ENCODE peak calls at places on chromosome 3, in ten cellular contexts. One of them, this sample, is unnamed.

GRCh38 chr3:82080261-82080660 is 318.8 kb upstream of the GBE1 start:
- DNase-seq in GM23338: no peak
- DNase-seq in transverse colon: no peak
- DNase-seq in K562: no peak
- DNase-seq in Panc1: no peak
- DNase-seq in suprapubic skin: no peak
- DNase-seq in sigmoid colon: no peak
- DNase-seq in stomach: no peak
- DNase-seq in HCT116: no peak
- DNase-seq in breast epithelium: no peak
- DNase-seq in this sample: no peak

GRCh38 chr3:61574854-61575253 is 13.5 kb downstream of the PTPRG start:
- DNase-seq in K562: no peak
- DNase-seq in GM23338: no peak
- DNase-seq in stomach: no peak
- DNase-seq in transverse colon: no peak
- DNase-seq in Panc1: no peak
- DNase-seq in HCT116: no peak
- DNase-seq in suprapubic skin: no peak
- DNase-seq in breast epithelium: no peak
- DNase-seq in sigmoid colon: no peak
- DNase-seq in this sample: peak

GRCh38 chr3:115052906-115053305 is 94.2 kb downstream of the ZBTB20 start:
- DNase-seq in sigmoid colon: no peak
- DNase-seq in transverse colon: no peak
- DNase-seq in stomach: no peak
- DNase-seq in GM23338: no peak
- DNase-seq in breast epithelium: no peak
- DNase-seq in suprapubic skin: no peak
- DNase-seq in HCT116: no peak
- DNase-seq in K562: no peak
- DNase-seq in Panc1: no peak
- DNase-seq in this sample: no peak

GRCh38 chr3:157572559-157573270 is 69.5 kb upstream of the VEPH1 start:
- DNase-seq in Panc1: peak
- DNase-seq in HCT116: peak
- DNase-seq in K562: peak
- DNase-seq in stomach: no peak
- DNase-seq in breast epithelium: no peak
- DNase-seq in sigmoid colon: no peak
- DNase-seq in transverse colon: peak
- DNase-seq in GM23338: peak
- DNase-seq in suprapubic skin: no peak
- DNase-seq in this sample: no peak

GRCh38 chr3:54278960-54279359 is 156.6 kb downstream of the CACNA2D3 start:
- DNase-seq in stomach: no peak
- DNase-seq in Panc1: no peak
- DNase-seq in HCT116: peak
- DNase-seq in transverse colon: no peak
- DNase-seq in GM23338: peak
- DNase-seq in sigmoid colon: no peak
- DNase-seq in suprapubic skin: no peak
- DNase-seq in breast epithelium: no peak
- DNase-seq in K562: no peak
- DNase-seq in this sample: no peak

GRCh38 chr3:127819086-127819485 is 3.2 kb downstream of the MGLL start:
- DNase-seq in Panc1: no peak
- DNase-seq in sigmoid colon: no peak
- DNase-seq in suprapubic skin: no peak
- DNase-seq in stomach: no peak
- DNase-seq in HCT116: no peak
- DNase-seq in GM23338: no peak
- DNase-seq in K562: no peak
- DNase-seq in breast epithelium: no peak
- DNase-seq in transverse colon: no peak
- DNase-seq in this sample: peak

GRCh38 chr3:44974406-44974805 is 1.6 kb downstream of the ZDHHC3 start:
- DNase-seq in K562: no peak
- DNase-seq in stomach: peak
- DNase-seq in GM23338: no peak
- DNase-seq in Panc1: no peak
- DNase-seq in suprapubic skin: no peak
- DNase-seq in sigmoid colon: no peak
- DNase-seq in HCT116: no peak
- DNase-seq in transverse colon: peak
- DNase-seq in breast epithelium: no peak
- DNase-seq in this sample: no peak

GRCh38 chr3:9087831-9088413 is 124.7 kb upstream of the RAD18 start:
- DNase-seq in transverse colon: no peak
- DNase-seq in stomach: no peak
- DNase-seq in Panc1: no peak
- DNase-seq in breast epithelium: no peak
- DNase-seq in K562: no peak
- DNase-seq in HCT116: no peak
- DNase-seq in sigmoid colon: no peak
- DNase-seq in suprapubic skin: no peak
- DNase-seq in GM23338: no peak
- DNase-seq in this sample: no peak

GRCh38 chr3:28067014-28067413 is 174.4 kb upstream of the CMC1 start:
- DNase-seq in stomach: no peak
- DNase-seq in suprapubic skin: no peak
- DNase-seq in K562: no peak
- DNase-seq in transverse colon: no peak
- DNase-seq in HCT116: no peak
- DNase-seq in sigmoid colon: no peak
- DNase-seq in breast epithelium: no peak
- DNase-seq in Panc1: no peak
- DNase-seq in GM23338: no peak
- DNase-seq in this sample: no peak

GRCh38 chr3:66490214-66490613 is 10.6 kb downstream of the LRIG1 start:
- DNase-seq in HCT116: no peak
- DNase-seq in suprapubic skin: no peak
- DNase-seq in K562: no peak
- DNase-seq in transverse colon: peak
- DNase-seq in sigmoid colon: no peak
- DNase-seq in Panc1: no peak
- DNase-seq in breast epithelium: no peak
- DNase-seq in GM23338: no peak
- DNase-seq in stomach: peak
- DNase-seq in this sample: no peak

GRCh38 chr3:73719877-73720276 is 95.1 kb upstream of the PDZRN3 start:
- DNase-seq in GM23338: no peak
- DNase-seq in stomach: no peak
- DNase-seq in HCT116: no peak
- DNase-seq in K562: no peak
- DNase-seq in Panc1: no peak
- DNase-seq in transverse colon: peak
- DNase-seq in breast epithelium: no peak
- DNase-seq in sigmoid colon: peak
- DNase-seq in suprapubic skin: no peak
- DNase-seq in this sample: no peak

GRCh38 chr3:13831386-13831996 is 48.4 kb downstream of the WNT7A start:
- DNase-seq in Panc1: no peak
- DNase-seq in transverse colon: no peak
- DNase-seq in breast epithelium: no peak
- DNase-seq in K562: no peak
- DNase-seq in HCT116: no peak
- DNase-seq in sigmoid colon: no peak
- DNase-seq in stomach: no peak
- DNase-seq in suprapubic skin: peak
- DNase-seq in GM23338: no peak
- DNase-seq in this sample: no peak

GRCh38 chr3:14183015-14183577 is 4.5 kb downstream of the LSM3 start:
- DNase-seq in K562: no peak
- DNase-seq in breast epithelium: no peak
- DNase-seq in GM23338: no peak
- DNase-seq in stomach: no peak
- DNase-seq in sigmoid colon: no peak
- DNase-seq in HCT116: no peak
- DNase-seq in Panc1: no peak
- DNase-seq in transverse colon: no peak
- DNase-seq in suprapubic skin: no peak
- DNase-seq in this sample: no peak

GRCh38 chr3:169607909-169608308 is 55.6 kb downstream of the MECOM start:
- DNase-seq in suprapubic skin: no peak
- DNase-seq in Panc1: no peak
- DNase-seq in breast epithelium: no peak
- DNase-seq in GM23338: no peak
- DNase-seq in stomach: no peak
- DNase-seq in HCT116: no peak
- DNase-seq in sigmoid colon: no peak
- DNase-seq in K562: no peak
- DNase-seq in transverse colon: no peak
- DNase-seq in this sample: no peak

DNA sequence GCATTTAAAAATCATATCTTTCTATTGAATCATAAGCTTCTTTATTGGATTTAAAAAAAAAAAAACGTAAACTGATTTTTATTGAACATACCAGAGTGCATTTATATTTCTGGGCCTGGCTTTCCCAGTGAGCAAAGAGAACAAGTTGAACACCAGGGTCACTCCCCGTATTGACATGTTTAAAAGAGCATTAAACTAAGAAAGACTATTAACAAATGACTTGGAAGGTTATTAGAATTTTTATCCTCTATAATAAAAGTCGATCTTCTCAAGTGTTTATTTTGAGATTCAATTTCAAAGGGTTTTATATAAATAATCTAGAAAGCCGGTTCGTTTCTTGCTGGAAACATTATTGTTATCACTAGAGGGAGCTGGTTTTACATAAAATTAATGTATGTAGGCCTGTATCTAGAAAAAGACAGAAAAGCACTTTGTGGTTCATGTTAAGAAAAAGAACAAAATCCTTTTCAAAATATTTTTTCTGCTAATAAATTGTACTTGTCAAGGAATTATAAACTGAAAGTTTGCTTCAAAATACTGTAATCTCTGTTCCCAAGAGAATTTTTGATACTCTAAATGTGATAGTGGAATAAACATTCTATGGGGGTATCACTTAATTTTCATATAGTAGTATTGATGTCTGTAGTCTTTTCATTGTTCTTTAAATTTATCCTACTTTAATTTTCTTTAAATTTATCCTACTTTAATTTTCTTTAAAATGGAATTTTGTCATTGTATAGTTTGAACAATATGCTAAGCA is 321.8 kb upstream of the MME start:
- DNase-seq in sigmoid colon: no peak
- DNase-seq in Panc1: no peak
- DNase-seq in suprapubic skin: no peak
- DNase-seq in HCT116: no peak
- DNase-seq in transverse colon: no peak
- DNase-seq in K562: no peak
- DNase-seq in GM23338: peak
- DNase-seq in breast epithelium: no peak
- DNase-seq in stomach: no peak
- DNase-seq in this sample: no peak
- TF ChIP-seq CTCF in sigmoid colon: no peak
- TF ChIP-seq CTCF in Panc1: peak
- TF ChIP-seq CTCF in suprapubic skin: no peak
- TF ChIP-seq CTCF in HCT116: peak
- TF ChIP-seq CTCF in transverse colon: peak
- TF ChIP-seq CTCF in K562: peak
- TF ChIP-seq CTCF in GM23338: peak
- TF ChIP-seq CTCF in breast epithelium: peak
- TF ChIP-seq CTCF in stomach: peak
- TF ChIP-seq CTCF in this sample: no peak

DNA sequence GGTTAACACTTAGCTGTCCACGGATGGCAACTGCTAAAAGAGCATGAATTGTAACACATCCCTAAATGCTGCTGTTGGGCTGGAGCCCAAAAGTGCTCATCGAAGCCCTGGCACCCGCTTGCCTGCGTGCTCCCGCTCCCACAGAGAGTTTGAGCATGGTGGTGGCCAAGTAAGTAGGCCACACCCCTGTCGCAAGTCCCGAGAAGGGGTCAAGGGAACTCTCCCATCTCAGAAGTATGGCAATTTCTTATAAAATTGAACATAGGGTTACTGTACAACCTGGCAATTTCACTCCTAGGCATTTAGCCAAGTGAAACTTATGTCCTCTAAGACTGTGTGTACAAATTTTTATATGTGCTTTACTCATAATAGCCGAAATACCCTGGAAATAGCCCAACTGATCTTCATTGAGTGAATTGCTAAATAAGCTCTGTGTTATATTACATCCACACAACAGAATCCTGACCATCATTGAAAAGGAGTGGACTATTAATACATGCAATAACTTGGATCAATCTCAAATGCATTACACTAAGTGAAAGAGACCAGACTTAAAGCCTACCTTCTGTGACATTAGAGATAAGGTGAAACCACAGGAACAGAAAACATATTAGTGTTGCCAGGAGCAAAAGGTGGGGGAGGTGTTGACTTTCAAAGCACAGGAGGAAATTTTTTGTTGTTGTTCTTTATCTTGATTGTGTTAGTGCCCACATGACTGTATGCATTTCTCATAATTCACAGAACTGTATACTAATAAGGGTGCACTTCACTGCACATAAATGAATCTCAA is 1.5 kb upstream of the GCSAM start:
- DNase-seq in breast epithelium: no peak
- DNase-seq in HCT116: no peak
- DNase-seq in transverse colon: no peak
- DNase-seq in Panc1: no peak
- DNase-seq in GM23338: no peak
- DNase-seq in suprapubic skin: no peak
- DNase-seq in stomach: no peak
- DNase-seq in sigmoid colon: no peak
- DNase-seq in K562: no peak
- DNase-seq in this sample: no peak
- TF ChIP-seq POLR2AphosphoS5 in breast epithelium: no peak
- TF ChIP-seq POLR2AphosphoS5 in HCT116: no peak
- TF ChIP-seq POLR2AphosphoS5 in transverse colon: no peak
- TF ChIP-seq POLR2AphosphoS5 in Panc1: no peak
- TF ChIP-seq POLR2AphosphoS5 in GM23338: no peak
- TF ChIP-seq POLR2AphosphoS5 in suprapubic skin: no peak
- TF ChIP-seq POLR2AphosphoS5 in stomach: no peak
- TF ChIP-seq POLR2AphosphoS5 in sigmoid colon: no peak
- TF ChIP-seq POLR2AphosphoS5 in K562: no peak
- TF ChIP-seq POLR2AphosphoS5 in this sample: no peak

GRCh38 chr3:38347421-38348200 is 1.0 kb downstream of the XYLB start:
- DNase-seq in HCT116: no peak
- DNase-seq in suprapubic skin: no peak
- DNase-seq in breast epithelium: no peak
- DNase-seq in K562: no peak
- DNase-seq in Panc1: no peak
- DNase-seq in stomach: no peak
- DNase-seq in sigmoid colon: no peak
- DNase-seq in GM23338: no peak
- DNase-seq in transverse colon: peak
- DNase-seq in this sample: no peak
- H3K4me3 ChIP-seq in HCT116: peak
- H3K4me3 ChIP-seq in suprapubic skin: peak
- H3K4me3 ChIP-seq in breast epithelium: peak
- H3K4me3 ChIP-seq in K562: peak
- H3K4me3 ChIP-seq in Panc1: peak
- H3K4me3 ChIP-seq in stomach: peak
- H3K4me3 ChIP-seq in sigmoid colon: peak
- H3K4me3 ChIP-seq in GM23338: peak
- H3K4me3 ChIP-seq in transverse colon: peak
- H3K4me3 ChIP-seq in this sample: peak

DNA sequence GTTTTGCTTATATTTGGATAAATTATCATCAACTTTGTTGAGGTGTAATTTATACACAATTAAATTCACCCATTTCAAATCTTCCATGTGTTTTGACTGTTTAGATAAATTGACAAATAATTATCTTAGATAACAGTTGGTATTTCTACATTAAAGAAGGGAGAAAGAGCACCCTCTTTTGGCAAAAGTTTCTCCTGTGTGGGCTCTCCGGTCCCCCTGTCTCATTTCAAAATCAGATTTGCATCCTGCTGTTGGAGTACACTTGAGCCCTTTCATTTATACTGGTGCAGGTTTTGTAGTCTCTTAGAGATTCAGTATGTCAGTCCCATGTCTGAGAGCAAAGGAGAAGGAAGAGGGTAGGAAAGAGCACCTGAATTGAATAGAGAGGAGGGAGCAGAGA is 49.4 kb downstream of the NKIRAS1 start:
- DNase-seq in stomach: no peak
- DNase-seq in breast epithelium: no peak
- DNase-seq in suprapubic skin: no peak
- DNase-seq in transverse colon: no peak
- DNase-seq in Panc1: no peak
- DNase-seq in GM23338: no peak
- DNase-seq in sigmoid colon: no peak
- DNase-seq in HCT116: no peak
- DNase-seq in K562: no peak
- DNase-seq in this sample: no peak
- TF ChIP-seq CTCF in stomach: no peak
- TF ChIP-seq CTCF in breast epithelium: no peak
- TF ChIP-seq CTCF in suprapubic skin: no peak
- TF ChIP-seq CTCF in transverse colon: no peak
- TF ChIP-seq CTCF in Panc1: no peak
- TF ChIP-seq CTCF in GM23338: peak
- TF ChIP-seq CTCF in sigmoid colon: no peak
- TF ChIP-seq CTCF in HCT116: peak
- TF ChIP-seq CTCF in K562: no peak
- TF ChIP-seq CTCF in this sample: no peak